ENCODE peak calls at places on chromosomes 4 and X, in four cellular contexts. Z, C, V and A are unnamed samples.

GRCh38 chrX:41352329-41352801 is 18.4 kb downstream of the DDX3X start:
- DNase-seq in Z (no peak), C (no peak), V (no peak), A (no peak)

GRCh38 chrX:40165861-40166260 is 68.1 kb upstream of the BCOR start:
- DNase-seq in Z (no peak), C (peak), V (no peak), A (no peak)

GRCh38 chrX:15050395-15050794 is 177.2 kb downstream of the MOSPD2 start:
- DNase-seq in Z (no peak), C (no peak), V (no peak), A (no peak)

GRCh38 chr4:164204434-164204833 is 549.5 kb upstream of the SMIM31 start:
- DNase-seq in Z (no peak), C (no peak), V (no peak), A (peak)

GRCh38 chrX:71941145-71941544 is 30.5 kb downstream of the NHSL2 start:
- DNase-seq in Z (no peak), C (no peak), V (no peak), A (no peak)

GRCh38 chr4:129543299-129543698 is 447.3 kb downstream of the C4orf33 start:
- DNase-seq in Z (no peak), C (no peak), V (no peak), A (no peak)

GRCh38 chr4:143389543-143390195 is 53.0 kb downstream of the GAB1 start:
- DNase-seq in Z (no peak), C (no peak), V (no peak), A (no peak)

GRCh38 chr4:8391972-8392371 is 48.6 kb downstream of the ACOX3 start:
- DNase-seq in Z (peak), C (no peak), V (no peak), A (peak)

GRCh38 chr4:143773998-143774898 is 73.8 kb upstream of the FREM3 start:
- DNase-seq in Z (no peak), C (peak), V (no peak), A (no peak)

GRCh38 chr4:70741872-70742271 is 20.1 kb downstream of the RUFY3 start:
- DNase-seq in Z (no peak), C (no peak), V (no peak), A (no peak)

GRCh38 chr4:19583827-19584569 is 667.7 kb upstream of the SLIT2 start:
- DNase-seq in Z (no peak), C (no peak), V (no peak), A (no peak)

GRCh38 chr4:120683902-120684540 is 238.5 kb downstream of the PRDM5 start:
- DNase-seq in Z (no peak), C (no peak), V (no peak), A (no peak)

GRCh38 chrX:97639526-97639925 is 755.8 kb downstream of the RPA4 start:
- DNase-seq in Z (no peak), C (no peak), V (no peak), A (no peak)

GRCh38 chr4:33453916-33454315 is 2733.7 kb downstream of the PCDH7 start:
- DNase-seq in Z (no peak), C (no peak), V (no peak), A (no peak)

GRCh38 chr4:74805601-74806000 is 11.3 kb upstream of the BTC start:
- DNase-seq in Z (no peak), C (no peak), V (no peak), A (peak)

GRCh38 chr4:74969507-74970474 is 36.9 kb downstream of the PARM1 start:
- DNase-seq in Z (no peak), C (no peak), V (no peak), A (no peak)

GRCh38 chr4:169410839-169411770 is 140.3 kb upstream of the SH3RF1 start:
- DNase-seq in Z (no peak), C (no peak), V (no peak), A (no peak)

GRCh38 chr4:152663203-152664066 is 16.4 kb downstream of the TMEM154 start:
- DNase-seq in Z (no peak), C (no peak), V (no peak), A (no peak)

GRCh38 chrX:38882894-38883620 is 81.8 kb downstream of the MID1IP1 start:
- DNase-seq in Z (no peak), C (no peak), V (no peak), A (peak)

GRCh38 chr4:186740822-186741221 is 17.2 kb upstream of the FAT1 start:
- DNase-seq in Z (no peak), C (no peak), V (no peak), A (no peak)

GRCh38 chr4:186737427-186737826 is 13.8 kb upstream of the FAT1 start:
- DNase-seq in Z (no peak), C (no peak), V (no peak), A (no peak)

GRCh38 chr4:186739317-186739716 is 15.7 kb upstream of the FAT1 start:
- DNase-seq in Z (no peak), C (no peak), V (no peak), A (no peak)

GRCh38 chr4:186738421-186738820 is 14.8 kb upstream of the FAT1 start:
- DNase-seq in Z (no peak), C (no peak), V (no peak), A (no peak)

GRCh38 chr4:186739802-186740434 is 16.3 kb upstream of the FAT1 start:
- DNase-seq in Z (no peak), C (no peak), V (no peak), A (no peak)
- TF ChIP-seq POLR2A in Z (no peak), C (no peak), V (no peak), A (no peak)

DNA sequence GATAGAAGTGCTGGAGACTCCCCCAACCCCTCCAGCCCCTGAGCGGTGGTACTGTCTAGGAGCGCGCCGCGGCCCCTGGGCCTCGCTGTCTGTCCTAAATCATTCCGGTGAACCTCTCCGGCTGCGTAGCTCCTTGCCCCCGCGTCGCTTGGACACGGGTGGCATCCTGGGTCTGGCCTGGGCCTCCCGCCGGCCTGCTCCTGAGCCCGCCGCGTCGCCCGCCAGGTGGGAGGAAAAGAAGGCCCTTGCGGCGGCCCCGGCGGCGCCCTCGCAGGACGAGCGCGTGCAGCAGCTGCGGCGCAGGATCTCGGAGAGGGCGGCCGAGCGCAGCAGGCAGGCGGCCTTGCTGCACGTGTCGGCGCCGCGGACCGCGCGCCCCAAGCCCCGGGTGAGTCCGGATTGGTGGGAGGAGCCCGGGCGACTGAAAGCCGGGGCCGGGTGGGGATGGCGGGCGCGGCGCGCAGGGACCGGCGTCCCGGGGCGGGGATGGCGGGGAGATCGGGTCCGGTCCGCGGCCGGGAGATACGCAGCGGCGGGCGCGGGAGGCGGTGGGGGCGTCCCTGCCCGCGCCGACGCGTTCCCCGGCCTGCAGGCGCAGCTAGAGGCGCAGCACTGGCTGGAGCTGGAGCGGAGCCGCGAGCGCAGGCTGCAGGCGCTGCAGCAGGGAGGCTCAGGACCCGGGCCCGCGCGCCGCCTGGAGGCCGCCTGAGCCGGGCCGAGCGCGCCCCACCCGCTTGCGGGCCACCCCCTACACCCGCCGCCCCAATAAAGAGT is 6.5 kb upstream of the RNF4 start:
- DNase-seq in Z (peak), C (peak), V (no peak), A (no peak)
- TF ChIP-seq POLR2A in Z (no peak), C (no peak), V (no peak), A (no peak)

GRCh38 chr4:97866821-97867556 is 276.3 kb downstream of the STPG2 start:
- DNase-seq in Z (no peak), C (peak), V (no peak), A (no peak)

DNA sequence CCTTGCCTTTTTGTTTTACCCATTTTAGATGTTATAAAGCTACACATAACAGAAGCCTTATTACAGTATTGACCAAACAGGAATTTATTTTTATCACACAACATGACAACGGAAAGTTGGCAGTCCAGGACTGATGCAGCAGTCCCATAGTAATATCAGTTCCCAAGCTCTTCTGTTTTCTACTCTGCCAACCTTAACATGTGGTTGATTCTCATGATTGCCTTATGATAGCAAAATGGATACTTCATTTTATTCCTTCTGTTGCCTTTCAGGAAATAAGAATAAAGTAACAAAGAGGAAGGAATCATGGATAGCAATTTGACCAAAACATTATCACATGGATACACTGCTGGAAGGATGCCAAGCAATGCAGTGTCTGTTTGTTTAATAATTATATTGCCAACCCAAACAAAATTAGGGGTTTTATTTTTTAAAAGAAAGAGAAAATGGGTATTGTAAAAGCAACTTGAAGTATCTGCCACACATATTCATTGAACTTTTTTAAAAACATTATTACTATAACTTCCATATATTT is 275.7 kb downstream of the STPG2 start:
- DNase-seq in Z (no peak), C (no peak), V (no peak), A (no peak)
- TF ChIP-seq POLR2A in Z (no peak), C (no peak), V (no peak), A (no peak)

GRCh38 chrX:65528705-65529340 is 5.8 kb downstream of the LAS1L start:
- DNase-seq in Z (peak), C (peak), V (no peak), A (peak)

GRCh38 chrX:65536291-65536690 is 1.7 kb upstream of the LAS1L start:
- DNase-seq in Z (no peak), C (no peak), V (no peak), A (no peak)

GRCh38 chrX:65532016-65532415 is 2.6 kb downstream of the LAS1L start:
- DNase-seq in Z (no peak), C (no peak), V (no peak), A (no peak)

GRCh38 chrX:65537229-65537628 is 2.6 kb upstream of the LAS1L start:
- DNase-seq in Z (no peak), C (no peak), V (no peak), A (no peak)

GRCh38 chrX:65534450-65535292 is at the start of gene LAS1L:
- DNase-seq in Z (peak), C (peak), V (peak), A (peak)
- TF ChIP-seq POLR2A in Z (peak), C (peak), V (no peak), A (peak)

GRCh38 chrX:153953892-153954617 is 9.6 kb upstream of the RENBP start:
- DNase-seq in Z (no peak), C (peak), V (no peak), A (no peak)
- TF ChIP-seq POLR2A in Z (no peak), C (no peak), V (no peak), A (no peak)

GRCh38 chr4:103074039-103074438 is 2.5 kb downstream of the SLC9B2 start:
- DNase-seq in Z (no peak), C (no peak), V (no peak), A (no peak)

GRCh38 chr4:103074598-103075434 is 1.7 kb downstream of the SLC9B2 start:
- DNase-seq in Z (no peak), C (no peak), V (no peak), A (no peak)

GRCh38 chr4:103075435-103075893 is 1.1 kb downstream of the SLC9B2 start:
- DNase-seq in Z (no peak), C (no peak), V (no peak), A (no peak)

GRCh38 chr4:103076777-103077347 is 301 bp upstream of the SLC9B2 start:
- DNase-seq in Z (no peak), C (no peak), V (no peak), A (no peak)

DNA sequence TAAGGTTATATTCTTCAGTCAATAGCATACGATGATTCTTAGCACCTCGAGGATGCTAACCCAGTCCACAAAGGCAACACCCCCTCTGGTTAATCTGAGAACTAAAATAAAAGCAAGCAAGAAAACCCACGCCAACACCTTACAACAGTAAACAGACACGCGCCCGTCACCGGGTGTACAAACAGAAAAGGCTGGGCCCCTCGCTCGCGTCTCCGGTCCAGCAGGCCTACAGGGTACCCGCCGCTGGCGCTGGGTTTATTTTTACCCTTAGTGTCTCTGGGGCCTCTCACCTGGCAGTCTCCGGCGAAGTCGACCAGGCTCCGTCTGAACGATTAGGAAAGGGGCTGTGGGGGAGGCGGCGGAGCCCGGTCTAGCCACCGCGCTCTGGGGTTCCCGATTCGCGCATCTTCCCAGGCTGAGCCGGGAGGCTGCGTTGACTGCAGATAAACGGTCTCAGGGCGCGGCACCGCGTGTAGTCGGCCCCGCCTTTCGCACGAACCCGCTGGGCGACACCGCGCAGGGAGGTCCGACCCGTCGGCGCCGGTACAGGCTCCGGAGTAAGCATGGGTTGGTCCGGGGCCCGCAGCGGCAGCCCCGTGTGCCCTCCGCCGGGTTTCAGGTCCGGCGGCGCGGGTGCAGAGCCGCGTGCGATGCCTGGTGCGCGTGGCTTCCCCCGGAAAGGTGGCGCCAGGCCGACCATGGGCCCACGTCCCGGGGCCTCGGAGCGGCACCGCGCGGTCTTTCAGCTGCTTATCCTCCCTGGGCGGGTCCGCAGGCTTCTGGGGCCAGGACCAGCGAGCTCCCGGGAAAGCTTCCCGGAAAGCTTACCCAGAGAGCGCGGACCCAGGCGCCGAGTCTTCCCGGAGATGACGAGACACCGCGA is at the start of gene SLC9B2:
- DNase-seq in Z (peak), C (peak), V (peak), A (peak)
- TF ChIP-seq POLR2A in Z (peak), C (peak), V (no peak), A (peak)